ENCODE peak calls at places on chromosomes 7 and 10, in eight cellular contexts. I, U, X, K, J, V, T and W are unnamed samples.

GRCh38 chr10:42532996-42533395 is 105.4 kb downstream of the ZNF33B start:
- DNase-seq in I (no peak), T (no peak), X (no peak), V (no peak), K (no peak), U (no peak), J (no peak), W (no peak)

GRCh38 chr10:101257121-101257890 is 28.0 kb upstream of the LBX1 start:
- DNase-seq in V (no peak), K (no peak), X (no peak), I (no peak), T (no peak), J (no peak), U (no peak), W (no peak)

GRCh38 chr10:119769886-119770285 is 44.0 kb downstream of the INPP5F start:
- DNase-seq in J (no peak), T (peak), U (no peak), X (peak), V (no peak), K (peak), I (peak), W (no peak)

GRCh38 chr10:93061594-93062498 is 1.2 kb downstream of the CYP26C1 start:
- DNase-seq in J (no peak), K (peak), T (no peak), I (peak), V (no peak), X (no peak), U (no peak), W (no peak)

GRCh38 chr10:116071453-116072148 is 201.4 kb downstream of the GFRA1 start:
- DNase-seq in J (no peak), I (no peak), V (no peak), U (no peak), X (no peak), T (no peak), K (no peak), W (no peak)

GRCh38 chr7:39733881-39734571 is 110.7 kb downstream of the RALA start:
- DNase-seq in T (peak), J (peak), V (no peak), X (peak), K (peak), I (peak), U (peak), W (no peak)

GRCh38 chr7:54986716-54987115 is 32.1 kb upstream of the EGFR start:
- DNase-seq in K (no peak), V (no peak), J (no peak), T (no peak), I (no peak), U (no peak), X (no peak), W (no peak)

GRCh38 chr10:11527700-11528255 is 83.7 kb downstream of the USP6NL start:
- DNase-seq in J (no peak), V (no peak), X (peak), K (no peak), T (no peak), U (no peak), I (no peak), W (no peak)

GRCh38 chr10:51389415-51390342 is 309.7 kb downstream of the CSTF2T start:
- DNase-seq in V (no peak), J (peak), I (peak), T (peak), X (peak), U (peak), K (peak), W (no peak)

GRCh38 chr10:1256139-1256720 is 200.0 kb downstream of the WDR37 start:
- DNase-seq in U (no peak), J (no peak), T (no peak), I (no peak), X (no peak), K (no peak), V (no peak), W (no peak)

GRCh38 chr7:139471740-139472353 is 11.6 kb downstream of the KLRG2 start:
- DNase-seq in U (no peak), X (peak), J (peak), K (peak), T (no peak), I (peak), V (no peak), W (no peak)

GRCh38 chr7:26007510-26007909 is 144.5 kb upstream of the NFE2L3 start:
- DNase-seq in V (no peak), U (no peak), I (no peak), T (no peak), J (no peak), X (no peak), K (peak), W (no peak)
- H3K27ac ChIP-seq in V (no peak), U (no peak), I (no peak), T (no peak), J (no peak), X (no peak), K (peak), W (no peak)

GRCh38 chr7:140604760-140605159 is 35.9 kb downstream of the DENND2A start:
- DNase-seq in I (peak), U (peak), J (no peak), T (no peak), V (no peak), X (peak), K (no peak), W (no peak)

GRCh38 chr7:140604076-140604475 is 36.5 kb downstream of the DENND2A start:
- DNase-seq in T (no peak), K (no peak), J (no peak), X (no peak), V (no peak), I (no peak), U (no peak), W (no peak)

GRCh38 chr7:140605337-140605736 is 35.3 kb downstream of the DENND2A start:
- DNase-seq in T (no peak), J (peak), V (no peak), I (peak), K (no peak), X (no peak), U (peak), W (no peak)

GRCh38 chr7:140600341-140600740 is 40.3 kb downstream of the DENND2A start:
- DNase-seq in K (no peak), X (no peak), T (no peak), I (no peak), J (no peak), V (no peak), U (no peak), W (no peak)

GRCh38 chr7:140601566-140602174 is 38.9 kb downstream of the DENND2A start:
- DNase-seq in J (no peak), T (no peak), K (no peak), I (no peak), V (no peak), U (no peak), X (no peak), W (no peak)
- H3K27ac ChIP-seq in J (no peak), T (no peak), K (no peak), I (no peak), V (no peak), U (no peak), X (no peak), W (no peak)

DNA sequence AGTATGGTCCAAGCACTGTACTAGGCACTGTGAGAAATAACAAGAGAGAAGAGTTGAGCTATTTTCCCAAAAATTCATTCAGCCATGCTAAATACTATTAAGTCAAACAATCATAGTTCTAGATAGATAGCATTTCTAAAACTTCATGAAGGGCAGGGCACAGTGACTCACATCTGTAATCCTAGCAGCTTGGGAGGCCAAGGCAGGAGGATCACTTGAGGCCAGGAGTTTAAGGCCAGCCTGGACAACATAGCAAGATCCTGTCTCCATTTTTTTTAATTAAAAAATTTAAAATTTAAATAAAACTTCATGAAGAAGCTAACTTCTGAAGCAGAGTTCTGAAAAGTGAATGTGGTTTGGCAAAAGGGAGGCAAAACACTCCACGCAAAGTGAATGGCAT is 29.9 kb downstream of the USP54 start:
- DNase-seq in T (no peak), X (no peak), I (no peak), V (no peak), K (no peak), U (no peak), J (no peak), W (no peak)
- H3K27ac ChIP-seq in T (no peak), X (no peak), I (no peak), V (no peak), K (no peak), U (no peak), J (no peak), W (no peak)

DNA sequence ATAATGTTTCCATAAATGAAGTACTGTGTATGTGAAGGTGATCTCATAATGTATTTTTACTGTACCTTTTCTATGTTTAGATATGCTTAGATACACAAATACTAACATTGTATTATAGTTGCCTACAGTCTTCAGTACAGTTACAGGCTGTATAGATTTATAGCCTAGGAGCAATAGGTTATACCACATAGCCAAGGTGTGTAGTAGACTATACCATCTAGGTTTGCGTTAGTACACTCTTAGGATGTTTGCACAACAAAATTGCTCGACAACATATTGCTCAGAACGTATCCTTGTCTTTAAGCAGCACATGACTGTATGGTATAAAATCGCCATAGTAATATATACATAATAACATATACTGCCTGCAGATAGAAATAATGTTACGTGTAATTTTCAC is 42.9 kb downstream of the WAC start:
- DNase-seq in U (no peak), I (no peak), J (no peak), X (no peak), T (no peak), K (no peak), V (no peak), W (no peak)
- H3K27ac ChIP-seq in U (no peak), I (no peak), J (no peak), X (no peak), T (no peak), K (peak), V (no peak), W (no peak)